ENCODE peak calls at places on chromosomes 16 and 17, in eight cellular contexts. One of them, this sample, is unnamed.

GRCh38 chr16:30570621-30571443 is 682 bp downstream of the ZNF688 start:
- DNase-seq in T-helper 9 cell: no peak
- DNase-seq in upper lobe of left lung: no peak
- DNase-seq in lower leg skin: no peak
- DNase-seq in HCT116: no peak
- DNase-seq in epithelial cell of proximal tubule: no peak
- DNase-seq in substantia nigra: no peak
- DNase-seq in transverse colon: no peak
- DNase-seq in this sample: no peak

GRCh38 chr16:59688006-59688405 is 953.9 kb upstream of the GOT2 start:
- DNase-seq in T-helper 9 cell: no peak
- DNase-seq in upper lobe of left lung: no peak
- DNase-seq in lower leg skin: no peak
- DNase-seq in HCT116: no peak
- DNase-seq in epithelial cell of proximal tubule: no peak
- DNase-seq in substantia nigra: no peak
- DNase-seq in transverse colon: no peak
- DNase-seq in this sample: no peak

GRCh38 chr16:17211797-17212196 is 259.0 kb downstream of the XYLT1 start:
- DNase-seq in T-helper 9 cell: no peak
- DNase-seq in upper lobe of left lung: no peak
- DNase-seq in lower leg skin: no peak
- DNase-seq in HCT116: peak; percentile 15
- DNase-seq in epithelial cell of proximal tubule: no peak
- DNase-seq in substantia nigra: no peak
- DNase-seq in transverse colon: no peak
- DNase-seq in this sample: no peak

GRCh38 chr17:48522990-48523389 is 7.8 kb downstream of the HOXB1 start:
- DNase-seq in T-helper 9 cell: no peak
- DNase-seq in upper lobe of left lung: no peak
- DNase-seq in lower leg skin: no peak
- DNase-seq in HCT116: no peak
- DNase-seq in epithelial cell of proximal tubule: no peak
- DNase-seq in substantia nigra: no peak
- DNase-seq in transverse colon: no peak
- DNase-seq in this sample: no peak

GRCh38 chr17:76714822-76715461 is 4.2 kb upstream of the MXRA7 start:
- DNase-seq in T-helper 9 cell: peak; percentile 83
- DNase-seq in upper lobe of left lung: peak; percentile 63
- DNase-seq in lower leg skin: peak; percentile 94
- DNase-seq in HCT116: no peak
- DNase-seq in epithelial cell of proximal tubule: no peak
- DNase-seq in substantia nigra: no peak
- DNase-seq in transverse colon: peak; percentile 68
- DNase-seq in this sample: peak; percentile 58

GRCh38 chr16:65658339-65659275 is 536.7 kb upstream of the CDH11 start:
- DNase-seq in T-helper 9 cell: no peak
- DNase-seq in upper lobe of left lung: no peak
- DNase-seq in lower leg skin: peak; percentile 87
- DNase-seq in HCT116: no peak
- DNase-seq in epithelial cell of proximal tubule: no peak
- DNase-seq in substantia nigra: no peak
- DNase-seq in transverse colon: no peak
- DNase-seq in this sample: no peak

GRCh38 chr16:47019563-47019962 is 46.1 kb upstream of the DNAJA2 start:
- DNase-seq in T-helper 9 cell: no peak
- DNase-seq in upper lobe of left lung: no peak
- DNase-seq in lower leg skin: no peak
- DNase-seq in HCT116: no peak
- DNase-seq in epithelial cell of proximal tubule: no peak
- DNase-seq in substantia nigra: no peak
- DNase-seq in transverse colon: no peak
- DNase-seq in this sample: no peak

GRCh38 chr16:74296465-74297295 is at the start of gene PSMD7:
- DNase-seq in T-helper 9 cell: peak; percentile 83
- DNase-seq in upper lobe of left lung: peak; percentile 92
- DNase-seq in lower leg skin: peak; percentile 98
- DNase-seq in HCT116: peak; percentile 83
- DNase-seq in epithelial cell of proximal tubule: peak; percentile 36
- DNase-seq in substantia nigra: peak; percentile 78
- DNase-seq in transverse colon: peak; percentile 93
- DNase-seq in this sample: peak; percentile 87

GRCh38 chr17:76204277-76204676 is 36.0 kb downstream of the RNF157 start:
- DNase-seq in T-helper 9 cell: no peak
- DNase-seq in upper lobe of left lung: no peak
- DNase-seq in lower leg skin: no peak
- DNase-seq in HCT116: no peak
- DNase-seq in epithelial cell of proximal tubule: no peak
- DNase-seq in substantia nigra: no peak
- DNase-seq in transverse colon: no peak
- DNase-seq in this sample: no peak

GRCh38 chr16:27363797-27364196 is 38.2 kb upstream of the IL21R start:
- DNase-seq in T-helper 9 cell: no peak
- DNase-seq in upper lobe of left lung: peak; percentile 67
- DNase-seq in lower leg skin: peak; percentile 89
- DNase-seq in HCT116: no peak
- DNase-seq in epithelial cell of proximal tubule: no peak
- DNase-seq in substantia nigra: no peak
- DNase-seq in transverse colon: peak; percentile 91
- DNase-seq in this sample: no peak

GRCh38 chr16:65855171-65856145 is 511.0 kb upstream of the CDH5 start:
- DNase-seq in T-helper 9 cell: no peak
- DNase-seq in upper lobe of left lung: no peak
- DNase-seq in lower leg skin: peak; percentile 52
- DNase-seq in HCT116: no peak
- DNase-seq in epithelial cell of proximal tubule: no peak
- DNase-seq in substantia nigra: no peak
- DNase-seq in transverse colon: no peak
- DNase-seq in this sample: no peak

GRCh38 chr17:55301521-55302406 is 37.0 kb downstream of the HLF start:
- DNase-seq in T-helper 9 cell: no peak
- DNase-seq in upper lobe of left lung: no peak
- DNase-seq in lower leg skin: no peak
- DNase-seq in HCT116: no peak
- DNase-seq in epithelial cell of proximal tubule: no peak
- DNase-seq in substantia nigra: no peak
- DNase-seq in transverse colon: no peak
- DNase-seq in this sample: no peak

GRCh38 chr17:64092952-64093451 is 36.9 kb downstream of the ERN1 start:
- DNase-seq in T-helper 9 cell: no peak
- DNase-seq in upper lobe of left lung: peak; percentile 65
- DNase-seq in lower leg skin: no peak
- DNase-seq in HCT116: no peak
- DNase-seq in epithelial cell of proximal tubule: no peak
- DNase-seq in substantia nigra: no peak
- DNase-seq in transverse colon: no peak
- DNase-seq in this sample: no peak

GRCh38 chr16:31138621-31139578 is 3.4 kb upstream of the PRSS8 start:
- DNase-seq in T-helper 9 cell: no peak
- DNase-seq in upper lobe of left lung: peak; percentile 94
- DNase-seq in lower leg skin: no peak
- DNase-seq in HCT116: peak; percentile 84
- DNase-seq in epithelial cell of proximal tubule: peak; percentile 20
- DNase-seq in substantia nigra: no peak
- DNase-seq in transverse colon: peak; percentile 91
- DNase-seq in this sample: no peak

GRCh38 chr16:89142474-89143197 is 28.9 kb upstream of the CDH15 start:
- DNase-seq in T-helper 9 cell: no peak
- DNase-seq in upper lobe of left lung: no peak
- DNase-seq in lower leg skin: no peak
- DNase-seq in HCT116: no peak
- DNase-seq in epithelial cell of proximal tubule: no peak
- DNase-seq in substantia nigra: no peak
- DNase-seq in transverse colon: no peak
- DNase-seq in this sample: peak; percentile 23

GRCh38 chr16:68328860-68329370 is 18.1 kb downstream of the PRMT7 start:
- DNase-seq in T-helper 9 cell: no peak
- DNase-seq in upper lobe of left lung: no peak
- DNase-seq in lower leg skin: no peak
- DNase-seq in HCT116: no peak
- DNase-seq in epithelial cell of proximal tubule: no peak
- DNase-seq in substantia nigra: no peak
- DNase-seq in transverse colon: no peak
- DNase-seq in this sample: no peak

GRCh38 chr17:5122586-5123342 is 6.9 kb downstream of the USP6 start:
- DNase-seq in T-helper 9 cell: no peak
- DNase-seq in upper lobe of left lung: no peak
- DNase-seq in lower leg skin: peak; percentile 87
- DNase-seq in HCT116: no peak
- DNase-seq in epithelial cell of proximal tubule: no peak
- DNase-seq in substantia nigra: no peak
- DNase-seq in transverse colon: peak; percentile 36
- DNase-seq in this sample: no peak

GRCh38 chr17:78459696-78460095 is 81.2 kb downstream of the PGS1 start:
- DNase-seq in T-helper 9 cell: no peak
- DNase-seq in upper lobe of left lung: no peak
- DNase-seq in lower leg skin: no peak
- DNase-seq in HCT116: no peak
- DNase-seq in epithelial cell of proximal tubule: no peak
- DNase-seq in substantia nigra: no peak
- DNase-seq in transverse colon: no peak
- DNase-seq in this sample: no peak

GRCh38 chr16:57802635-57803412 is 533 bp upstream of the KIFC3 start:
- DNase-seq in T-helper 9 cell: no peak
- DNase-seq in upper lobe of left lung: no peak
- DNase-seq in lower leg skin: no peak
- DNase-seq in HCT116: no peak
- DNase-seq in epithelial cell of proximal tubule: no peak
- DNase-seq in substantia nigra: peak; percentile 62
- DNase-seq in transverse colon: no peak
- DNase-seq in this sample: no peak

GRCh38 chr16:81646561-81646960 is 132.5 kb upstream of the PLCG2 start:
- DNase-seq in T-helper 9 cell: no peak
- DNase-seq in upper lobe of left lung: no peak
- DNase-seq in lower leg skin: no peak
- DNase-seq in HCT116: no peak
- DNase-seq in epithelial cell of proximal tubule: no peak
- DNase-seq in substantia nigra: no peak
- DNase-seq in transverse colon: no peak
- DNase-seq in this sample: no peak

This sample was measured in CD14-positive monocyte.